ENCODE peak calls at places on chromosomes 6 and 20, in eight cellular contexts. A is fibroblast of lung, X is GM10248, S is nephron progenitor cell, T is upper lobe of right lung, Y is natural killer cell, E is cardiac muscle cell, K is dorsolateral prefrontal cortex. C is an unnamed sample.

GRCh38 chr20:24953621-24954133 is 4.6 kb downstream of the CST7 start:
- DNase-seq in A (no peak), X (no peak), S (no peak), T (no peak), Y (peak; percentile 73), E (no peak), K (no peak), C (peak; percentile 86)

GRCh38 chr6:26026833-26027490 is 60.3 kb upstream of the HFE start:
- DNase-seq in A (peak; percentile 85), X (peak; percentile 64), S (peak; percentile 72), T (peak; percentile 93), Y (peak; percentile 80), E (peak; percentile 86), K (peak; percentile 76), C (no peak)

GRCh38 chr6:43575105-43575771 is 600 bp downstream of the XPO5 start:
- DNase-seq in A (peak; percentile 15), X (no peak), S (peak; percentile 69), T (peak; percentile 82), Y (peak; percentile 15), E (peak; percentile 74), K (peak; percentile 11), C (peak; percentile 93)

GRCh38 chr20:49801882-49802281 is 10.7 kb upstream of the SLC9A8 start:
- DNase-seq in A (no peak), X (no peak), S (no peak), T (no peak), Y (no peak), E (no peak), K (no peak), C (no peak)

GRCh38 chr20:62892348-62893304 is 31.0 kb upstream of the TCFL5 start:
- DNase-seq in A (no peak), X (no peak), S (no peak), T (no peak), Y (no peak), E (no peak), K (no peak), C (no peak)

GRCh38 chr6:30829639-30830250 is 54.6 kb upstream of the DDR1 start:
- DNase-seq in A (no peak), X (no peak), S (no peak), T (no peak), Y (no peak), E (no peak), K (no peak), C (no peak)

GRCh38 chr6:19964115-19964514 is 126.9 kb downstream of the ID4 start:
- DNase-seq in A (no peak), X (no peak), S (no peak), T (no peak), Y (no peak), E (no peak), K (no peak), C (no peak)

GRCh38 chr20:62226707-62227590 is 6.9 kb upstream of the HRH3 start:
- DNase-seq in A (no peak), X (no peak), S (no peak), T (no peak), Y (no peak), E (no peak), K (peak; percentile 54), C (no peak)

GRCh38 chr6:30821862-30822784 is 62.2 kb upstream of the DDR1 start:
- DNase-seq in A (peak; percentile 36), X (peak; percentile 53), S (no peak), T (no peak), Y (no peak), E (peak; percentile 30), K (no peak), C (no peak)

GRCh38 chr6:131135244-131136020 is at the start of gene AKAP7:
- DNase-seq in A (peak; percentile 64), X (peak; percentile 75), S (peak; percentile 82), T (peak; percentile 93), Y (peak; percentile 55), E (peak; percentile 85), K (peak; percentile 58), C (peak; percentile 91)

GRCh38 chr6:46113370-46113769 is 16.4 kb upstream of the ENPP4 start:
- DNase-seq in A (no peak), X (no peak), S (no peak), T (no peak), Y (no peak), E (no peak), K (no peak), C (no peak)

GRCh38 chr20:56996533-56996932 is 269.9 kb downstream of the BMP7 start:
- DNase-seq in A (no peak), X (no peak), S (no peak), T (no peak), Y (no peak), E (no peak), K (no peak), C (no peak)

GRCh38 chr6:134619789-134620188 is 301.9 kb upstream of the SGK1 start:
- DNase-seq in A (peak; percentile 89), X (no peak), S (no peak), T (no peak), Y (no peak), E (peak; percentile 77), K (no peak), C (no peak)

GRCh38 chr6:34602318-34603111 is 46.4 kb upstream of the SPDEF start:
- DNase-seq in A (peak; percentile 42), X (no peak), S (no peak), T (no peak), Y (no peak), E (no peak), K (no peak), C (no peak)

GRCh38 chr20:11754451-11754850 is 163.2 kb upstream of the BTBD3 start:
- DNase-seq in A (no peak), X (no peak), S (no peak), T (no peak), Y (no peak), E (no peak), K (no peak), C (no peak)

GRCh38 chr6:30885481-30885998 is 1.2 kb downstream of the DDR1 start:
- DNase-seq in A (peak; percentile 32), X (peak; percentile 32), S (no peak), T (no peak), Y (no peak), E (peak; percentile 59), K (peak; percentile 47), C (no peak)

GRCh38 chr6:66496659-66497058 is 789.6 kb upstream of the EYS start:
- DNase-seq in A (no peak), X (no peak), S (no peak), T (no peak), Y (no peak), E (peak; percentile 61), K (no peak), C (no peak)

GRCh38 chr6:157139054-157139708 is 184.1 kb downstream of the TMEM242 start:
- DNase-seq in A (no peak), X (no peak), S (no peak), T (no peak), Y (no peak), E (peak; percentile 31), K (no peak), C (no peak)
- TF ChIP-seq CTCF in A (no peak), X (no peak), S (peak; percentile 37), T (peak; percentile 18), Y (no peak), E (peak; percentile 24), K (peak; percentile 45), C (peak; percentile 37)

GRCh38 chr20:38223743-38224100 is 36.8 kb downstream of the KIAA1755 start:
- DNase-seq in A (no peak), X (no peak), S (no peak), T (peak; percentile 21), Y (no peak), E (no peak), K (no peak), C (no peak)

GRCh38 chr20:38222231-38222922 is 38.2 kb downstream of the KIAA1755 start:
- DNase-seq in A (peak; percentile 26), X (peak; percentile 81), S (peak; percentile 86), T (peak; percentile 70), Y (peak; percentile 57), E (peak; percentile 78), K (peak; percentile 64), C (peak; percentile 83)

GRCh38 chr20:38221041-38221589 is 39.4 kb downstream of the KIAA1755 start:
- DNase-seq in A (peak; percentile 39), X (peak; percentile 88), S (peak; percentile 92), T (peak; percentile 83), Y (peak; percentile 66), E (peak; percentile 85), K (peak; percentile 69), C (peak; percentile 88)

GRCh38 chr20:38224534-38224933 is 36.0 kb downstream of the KIAA1755 start:
- DNase-seq in A (no peak), X (no peak), S (no peak), T (no peak), Y (no peak), E (no peak), K (no peak), C (peak; percentile 41)

DNA sequence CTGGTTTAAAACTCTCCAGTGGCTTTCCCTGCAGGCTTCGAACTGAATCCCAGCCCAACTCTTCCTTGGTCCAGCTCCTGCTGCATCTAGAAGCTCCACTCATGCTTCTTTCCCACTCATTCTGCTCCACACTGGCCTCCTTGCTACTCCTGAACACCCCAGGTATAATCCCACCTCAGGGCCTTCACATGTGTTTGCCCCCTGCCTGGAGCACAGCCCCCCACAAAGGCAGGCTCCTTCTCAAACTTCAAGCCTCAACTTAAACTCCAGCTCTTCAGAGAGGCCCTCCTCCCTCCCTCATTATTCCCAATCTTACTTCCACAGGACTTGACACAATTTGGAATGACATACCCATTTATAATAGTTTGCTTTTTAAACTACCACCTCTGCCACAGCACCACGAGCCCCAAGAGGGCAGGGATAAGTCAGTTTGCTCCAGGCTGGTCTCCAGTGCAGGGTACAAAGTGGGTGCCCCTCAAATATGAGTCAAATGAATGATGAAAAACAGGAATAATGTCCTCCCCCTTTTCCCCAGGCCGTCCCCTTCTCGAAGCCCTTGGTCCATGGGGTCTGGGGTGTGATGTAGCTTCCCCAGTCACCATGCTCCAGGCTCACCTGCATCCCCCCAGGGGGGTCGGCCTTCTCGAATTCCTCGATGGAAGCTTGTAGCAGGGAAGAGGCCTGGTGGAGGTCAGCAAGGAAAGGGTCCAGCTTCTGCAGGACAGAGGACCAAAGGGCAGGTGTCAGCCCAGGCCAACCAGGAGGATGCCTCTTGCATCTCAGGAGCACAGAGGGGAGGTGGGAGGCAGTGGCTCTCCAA is 37.4 kb downstream of the KIAA1755 start:
- DNase-seq in A (no peak), X (no peak), S (no peak), T (peak; percentile 40), Y (no peak), E (no peak), K (no peak), C (peak; percentile 86)
- TF ChIP-seq CTCF in A (no peak), X (no peak), S (no peak), T (peak; percentile 2), Y (peak; percentile 38), E (no peak), K (no peak), C (peak; percentile 58)

GRCh38 chr6:107152633-107153032 is 37.3 kb upstream of the BEND3 start:
- DNase-seq in A (no peak), X (no peak), S (no peak), T (no peak), Y (no peak), E (no peak), K (no peak), C (no peak)
- TF ChIP-seq CTCF in A (no peak), X (no peak), S (no peak), T (no peak), Y (no peak), E (no peak), K (no peak), C (no peak)

GRCh38 chr20:54600634-54601033 is 125.2 kb downstream of the DOK5 start:
- DNase-seq in A (no peak), X (no peak), S (no peak), T (no peak), Y (no peak), E (peak; percentile 57), K (no peak), C (no peak)
- TF ChIP-seq CTCF in A (no peak), X (no peak), S (no peak), T (no peak), Y (no peak), E (no peak), K (no peak), C (no peak)

C was measured in chondrocyte.